ENCODE peak calls at places on chromosomes 6 and 20, in four cellular contexts. C is lung, E is endothelial cell, O is mesothelial cell of epicardium. P is an unnamed sample.

GRCh38 chr20:13810446-13810845 is 25.6 kb downstream of the NDUFAF5 start:
- DNase-seq in C (no peak), E (no peak), O (no peak), P (no peak)

GRCh38 chr6:167581637-167582036 is 245.1 kb upstream of the AFDN start:
- DNase-seq in C (no peak), E (no peak), O (peak; percentile 30), P (no peak)

GRCh38 chr20:41095110-41095969 is 42.0 kb upstream of the PLCG1 start:
- DNase-seq in C (peak; percentile 48), E (peak; percentile 37), O (peak; percentile 48), P (no peak)

GRCh38 chr6:87661503-87661902 is 40.5 kb downstream of the AKIRIN2 start:
- DNase-seq in C (no peak), E (no peak), O (no peak), P (no peak)

GRCh38 chr6:43447604-43448003 is 7.7 kb downstream of the DLK2 start:
- DNase-seq in C (no peak), E (no peak), O (no peak), P (no peak)

GRCh38 chr6:143682805-143683204 is 5.0 kb downstream of the PHACTR2 start:
- DNase-seq in C (no peak), E (no peak), O (no peak), P (no peak)

GRCh38 chr6:43113431-43114260 is 37.5 kb downstream of the PTK7 start:
- DNase-seq in C (no peak), E (no peak), O (no peak), P (no peak)

GRCh38 chr20:17933711-17934110 is 34.9 kb downstream of the SNX5 start:
- DNase-seq in C (no peak), E (no peak), O (no peak), P (no peak)

GRCh38 chr6:52389626-52390360 is 27.8 kb downstream of the PAQR8 start:
- DNase-seq in C (peak; percentile 53), E (no peak), O (no peak), P (no peak)

GRCh38 chr6:24981385-24981758 is 45.6 kb upstream of the RIPOR2 start:
- DNase-seq in C (no peak), E (no peak), O (no peak), P (no peak)

DNA sequence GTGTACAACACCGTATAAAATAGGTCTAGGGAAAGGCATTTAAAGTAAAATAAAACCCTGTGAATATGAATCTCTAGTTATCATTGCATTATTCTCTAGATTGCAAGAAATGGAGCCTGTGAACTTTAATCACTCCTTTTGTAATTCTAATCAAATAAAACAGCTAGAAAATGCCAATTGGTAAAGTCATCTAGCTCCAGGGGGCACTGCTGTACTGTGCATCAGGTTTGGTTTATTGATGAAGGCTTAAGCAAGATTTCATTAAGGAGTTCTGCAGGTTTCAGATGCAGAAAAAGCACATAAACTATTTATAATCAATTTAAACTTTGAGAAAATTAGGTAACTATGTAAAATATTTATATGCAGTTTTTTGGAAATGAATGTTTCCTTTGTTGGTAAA is 645.0 kb downstream of the PHF3 start:
- DNase-seq in C (no peak), E (no peak), O (no peak), P (no peak)
- TF ChIP-seq CTCF in C (no peak), E (no peak), O (peak; percentile 33), P (peak; percentile 26)

GRCh38 chr6:7143161-7143974 is 35.6 kb downstream of the RREB1 start:
- DNase-seq in C (no peak), E (no peak), O (no peak), P (no peak)
- TF ChIP-seq CTCF in C (no peak), E (no peak), O (peak; percentile 32), P (no peak)

GRCh38 chr20:58004146-58004545 is 224.3 kb downstream of the ANKRD60 start:
- DNase-seq in C (no peak), E (no peak), O (no peak), P (no peak)
- TF ChIP-seq CTCF in C (no peak), E (no peak), O (no peak), P (no peak)

GRCh38 chr6:30942338-30943060 is 1.7 kb downstream of the MUCL3 start:
- DNase-seq in C (peak; percentile 94), E (peak; percentile 64), O (peak; percentile 84), P (peak; percentile 73)
- TF ChIP-seq CTCF in C (no peak), E (no peak), O (no peak), P (peak; percentile 48)

DNA sequence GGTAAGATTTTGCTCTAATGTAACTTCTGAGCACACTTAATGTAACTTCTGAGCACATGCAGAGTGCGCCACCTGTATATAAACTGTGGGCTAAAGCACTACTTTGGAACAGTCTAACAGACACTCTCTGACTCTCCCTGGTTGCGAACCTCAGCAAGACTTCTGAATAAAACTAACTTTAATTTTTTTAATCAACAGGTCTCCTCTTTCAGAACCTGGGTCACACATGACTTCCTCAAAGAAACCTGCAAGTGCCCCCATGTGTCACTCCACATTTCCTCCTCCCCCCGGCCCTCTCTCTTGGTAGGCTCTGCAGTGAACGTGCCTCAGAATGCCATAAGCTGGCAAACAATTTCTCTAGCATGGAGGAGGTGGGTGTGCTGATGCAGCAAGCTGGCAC is 28.5 kb downstream of the RALGAPA2 start:
- DNase-seq in C (no peak), E (no peak), O (no peak), P (no peak)
- TF ChIP-seq CTCF in C (no peak), E (no peak), O (no peak), P (no peak)

GRCh38 chr6:41674231-41675000 is 36.1 kb downstream of the MDFI start:
- DNase-seq in C (no peak), E (no peak), O (no peak), P (no peak)

GRCh38 chr6:41673704-41674000 is 35.4 kb downstream of the MDFI start:
- DNase-seq in C (no peak), E (no peak), O (no peak), P (no peak)

GRCh38 chr6:41676406-41676805 is 38.1 kb downstream of the MDFI start:
- DNase-seq in C (no peak), E (no peak), O (no peak), P (no peak)

GRCh38 chr6:41675992-41676391 is 37.7 kb downstream of the MDFI start:
- DNase-seq in C (no peak), E (no peak), O (no peak), P (no peak)

GRCh38 chr6:41675176-41675767 is 37.0 kb downstream of the MDFI start:
- DNase-seq in C (no peak), E (no peak), O (no peak), P (no peak)
- TF ChIP-seq CTCF in C (no peak), E (no peak), O (no peak), P (no peak)

P was measured in breast epithelium.